ENCODE peak calls at places on chromosomes 1 and 21, in five cellular contexts. S is IMR-90, Z is upper lobe of right lung, C is HCT116, G is sigmoid colon. V is an unnamed sample.
A peak's percentile ranks its signal among the peaks of the same experiment; 100 is the strongest.

GRCh38 chr1:240242601-240243144 is 151.0 kb downstream of the FMN2 start:
- DNase-seq in S (peak; percentile 80), Z (no peak), C (no peak), G (no peak), V (no peak)

GRCh38 chr21:28959367-28960099 is 33.1 kb downstream of the LTN1 start:
- DNase-seq in S (peak; percentile 89), Z (no peak), C (no peak), G (no peak), V (no peak)

GRCh38 chr21:18155508-18156193 is 89.0 kb upstream of the CHODL start:
- DNase-seq in S (no peak), Z (no peak), C (no peak), G (no peak), V (no peak)

GRCh38 chr1:106534612-106535011 is 521.9 kb upstream of the PRMT6 start:
- DNase-seq in S (no peak), Z (no peak), C (no peak), G (no peak), V (no peak)

GRCh38 chr1:24318238-24318987 is 744 bp upstream of the GRHL3 start:
- DNase-seq in S (peak; percentile 36), Z (no peak), C (no peak), G (no peak), V (no peak)

GRCh38 chr1:245448858-245449534 is 294.2 kb downstream of the KIF26B start:
- DNase-seq in S (peak; percentile 64), Z (no peak), C (no peak), G (no peak), V (no peak)

GRCh38 chr1:109547412-109548320 is 749 bp upstream of the GNAI3 start:
- DNase-seq in S (peak; percentile 26), Z (no peak), C (no peak), G (peak; percentile 72), V (no peak)

GRCh38 chr21:42279341-42279871 is 35.8 kb downstream of the TFF3 start:
- DNase-seq in S (no peak), Z (no peak), C (no peak), G (no peak), V (no peak)

GRCh38 chr1:37484325-37485051 is 10.1 kb downstream of the ZC3H12A start:
- DNase-seq in S (no peak), Z (peak; percentile 63), C (no peak), G (no peak), V (no peak)
- H3K4me1 ChIP-seq in S (peaks cover 27% of the 10 kb centered on the region), Z (peaks cover 65% of the 10 kb centered on the region), C (peaks cover 25% of the 10 kb centered on the region), G (no peaks in the 10 kb centered on the region), V (peaks cover 80% of the 10 kb centered on the region)

GRCh38 chr1:201791775-201792166 is 37.2 kb upstream of the IPO9 start:
- DNase-seq in S (peak; percentile 63), Z (no peak), C (no peak), G (no peak), V (no peak)

GRCh38 chr1:201792534-201793305 is 36.2 kb upstream of the IPO9 start:
- DNase-seq in S (peak; percentile 85), Z (peak; percentile 73), C (peak; percentile 70), G (peak; percentile 90), V (no peak)

GRCh38 chr1:201795066-201795465 is 33.9 kb upstream of the IPO9 start:
- DNase-seq in S (no peak), Z (no peak), C (peak; percentile 13), G (no peak), V (no peak)

GRCh38 chr1:201791051-201791774 is 37.7 kb upstream of the IPO9 start:
- DNase-seq in S (peak; percentile 28), Z (no peak), C (no peak), G (no peak), V (no peak)

DNA sequence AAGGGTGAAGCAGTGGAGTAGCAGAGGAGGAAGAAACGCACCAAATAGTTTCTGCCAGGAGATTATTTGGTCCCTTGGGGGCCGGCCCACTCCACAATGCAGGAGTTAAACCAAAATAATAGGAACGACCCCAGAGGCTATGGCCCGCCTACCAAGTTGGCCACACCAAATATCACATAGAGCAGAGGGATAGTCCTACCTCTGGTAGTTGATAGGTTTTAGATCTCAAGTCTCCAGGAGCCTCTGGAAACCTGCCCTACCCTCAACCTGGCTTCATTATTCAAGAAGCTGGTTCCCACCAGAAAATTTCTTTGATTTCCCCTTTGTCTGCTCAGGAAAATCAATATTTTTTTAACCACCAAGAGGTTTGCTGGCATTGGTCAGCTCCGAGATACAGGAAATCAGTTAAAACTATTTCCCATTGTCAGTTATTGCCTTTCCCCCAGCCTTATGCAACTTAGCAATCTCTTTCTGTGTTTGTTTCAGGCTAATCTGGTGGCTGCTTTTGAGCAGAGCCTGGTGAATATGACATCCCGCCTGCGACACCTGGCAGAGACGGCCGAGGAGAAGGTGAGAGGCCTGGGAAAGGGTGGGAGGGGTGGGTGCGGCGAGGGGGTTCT is 35.5 kb upstream of the IPO9 start:
- DNase-seq in S (no peak), Z (no peak), C (no peak), G (no peak), V (no peak)
- TF ChIP-seq CTCF in S (no peak), Z (peak; percentile 1), C (no peak), G (no peak), V (no peak)

GRCh38 chr21:7947422-7947821 is 2574.0 kb upstream of the TPTE start:
- DNase-seq in S (no peak), Z (no peak), C (no peak), G (no peak), V (no peak)
- H3K4me3 ChIP-seq in S (no peak overlapping the region), Z (no peak overlapping the region), C (no peak overlapping the region), G (no peak overlapping the region), V (no peak overlapping the region)

GRCh38 chr1:189779034-189779433 is 698.6 kb downstream of the BRINP3 start:
- DNase-seq in S (no peak), Z (no peak), C (no peak), G (no peak), V (no peak)

GRCh38 chr1:189787201-189787600 is 690.5 kb downstream of the BRINP3 start:
- DNase-seq in S (peak; percentile 6), Z (no peak), C (no peak), G (no peak), V (no peak)

GRCh38 chr1:189782280-189782679 is 695.4 kb downstream of the BRINP3 start:
- DNase-seq in S (no peak), Z (no peak), C (no peak), G (no peak), V (no peak)
- H3K4me1 ChIP-seq in S (no peaks in the 10 kb centered on the region), Z (no peaks in the 10 kb centered on the region), C (no peaks in the 10 kb centered on the region), G (no peaks in the 10 kb centered on the region), V (no peaks in the 10 kb centered on the region)

GRCh38 chr1:83596331-83596730 is 402.6 kb downstream of the TTLL7 start:
- DNase-seq in S (no peak), Z (no peak), C (no peak), G (no peak), V (no peak)

GRCh38 chr1:83588140-83588539 is 410.8 kb downstream of the TTLL7 start:
- DNase-seq in S (no peak), Z (no peak), C (no peak), G (no peak), V (no peak)

GRCh38 chr1:83593073-83593472 is 405.9 kb downstream of the TTLL7 start:
- DNase-seq in S (no peak), Z (no peak), C (no peak), G (no peak), V (no peak)
- TF ChIP-seq CTCF in S (no peak), Z (no peak), C (no peak), G (no peak), V (no peak)

GRCh38 chr21:16159971-16160350 is 430.2 kb downstream of the USP25 start:
- DNase-seq in S (no peak), Z (no peak), C (no peak), G (no peak), V (no peak)
- H3K4me3 ChIP-seq in S (no peak overlapping the region), Z (no peak overlapping the region), C (no peak overlapping the region), G (no peak overlapping the region), V (no peak overlapping the region)

GRCh38 chr1:206048582-206048981 is 4.4 kb upstream of the RHEX start:
- DNase-seq in S (no peak), Z (no peak), C (no peak), G (peak; percentile 71), V (no peak)
- H3K4me1 ChIP-seq in S (no peaks in the 10 kb centered on the region), Z (no peaks in the 10 kb centered on the region), C (no peaks in the 10 kb centered on the region), G (no peaks in the 10 kb centered on the region), V (peaks cover 13% of the 10 kb centered on the region)

GRCh38 chr1:189117072-189117770 is 1360.4 kb downstream of the BRINP3 start:
- DNase-seq in S (no peak), Z (no peak), C (no peak), G (no peak), V (no peak)
- TF ChIP-seq CTCF in S (no peak), Z (no peak), C (no peak), G (no peak), V (no peak)

GRCh38 chr1:43272576-43273571 is 3.1 kb downstream of the TMEM125 start:
- DNase-seq in S (no peak), Z (peak; percentile 49), C (no peak), G (peak; percentile 40), V (no peak)

GRCh38 chr1:43271186-43272118 is 1.7 kb downstream of the TMEM125 start:
- DNase-seq in S (peak; percentile 4), Z (peak; percentile 50), C (no peak), G (peak; percentile 30), V (no peak)

GRCh38 chr1:43269627-43270375 is at the start of gene TMEM125:
- DNase-seq in S (no peak), Z (peak; percentile 91), C (no peak), G (no peak), V (no peak)

GRCh38 chr1:43272161-43272560 is 2.4 kb downstream of the TMEM125 start:
- DNase-seq in S (no peak), Z (peak; percentile 56), C (no peak), G (peak; percentile 56), V (no peak)

GRCh38 chr1:43270421-43271095 is 775 bp downstream of the TMEM125 start:
- DNase-seq in S (no peak), Z (peak; percentile 92), C (peak; percentile 65), G (peak; percentile 50), V (no peak)
- H3K4me3 ChIP-seq in S (no peak overlapping the region), Z (peak overlapping the region; percentile 48), C (peak overlapping the region; percentile 54), G (no peak overlapping the region), V (peak overlapping the region; percentile 21)

V was measured in esophagus squamous epithelium.